ENCODE peak calls at places on chromosomes 2 and 18, in five cellular contexts. O is CD8-positive, alpha-beta T cell; A is Karpas-422; R is heart right ventricle; G is naive thymus-derived CD4-positive, alpha-beta T cell. J is an unnamed sample.

GRCh38 chr2:37549598-37549997 is 121.8 kb downstream of the CDC42EP3 start:
- DNase-seq in O (no peak), A (no peak), R (no peak), G (no peak), J (no peak)

GRCh38 chr2:159131882-159132281 is 154.6 kb downstream of the WDSUB1 start:
- DNase-seq in O (no peak), A (no peak), R (no peak), G (no peak), J (no peak)

GRCh38 chr18:2880473-2880872 is 33.7 kb downstream of the EMILIN2 start:
- DNase-seq in O (no peak), A (no peak), R (no peak), G (no peak), J (no peak)

GRCh38 chr2:239674981-239675855 is 274.4 kb upstream of the HDAC4 start:
- DNase-seq in O (peak; percentile 29), A (no peak), R (no peak), G (no peak), J (no peak)

GRCh38 chr2:165357758-165358157 is 111.7 kb upstream of the CSRNP3 start:
- DNase-seq in O (no peak), A (no peak), R (no peak), G (no peak), J (no peak)

GRCh38 chr18:36211612-36212065 is 24.3 kb downstream of the MOCOS start:
- DNase-seq in O (no peak), A (no peak), R (no peak), G (no peak), J (no peak)

GRCh38 chr2:11679491-11680130 is 9.6 kb upstream of the NTSR2 start:
- DNase-seq in O (no peak), A (no peak), R (no peak), G (no peak), J (no peak)

GRCh38 chr2:164009801-164010337 is 274.1 kb upstream of the FIGN start:
- DNase-seq in O (no peak), A (no peak), R (no peak), G (no peak), J (no peak)

GRCh38 chr2:171347591-171348032 is 86.2 kb downstream of the METTL8 start:
- DNase-seq in O (no peak), A (no peak), R (no peak), G (no peak), J (no peak)

GRCh38 chr2:61006486-61007105 is 10.9 kb upstream of the PEX13 start:
- DNase-seq in O (no peak), A (no peak), R (no peak), G (no peak), J (no peak)

GRCh38 chr2:45595724-45596435 is 15.2 kb downstream of the SRBD1 start:
- DNase-seq in O (no peak), A (no peak), R (peak; percentile 24), G (no peak), J (no peak)
- H3K36me3 ChIP-seq in O (peaks cover 19% of the 10 kb centered on the region), A (peaks cover 50% of the 10 kb centered on the region), R (no peaks in the 10 kb centered on the region), G (no peaks in the 10 kb centered on the region), J (peaks cover 40% of the 10 kb centered on the region)

GRCh38 chr2:169260846-169261245 is 101.5 kb downstream of the LRP2 start:
- DNase-seq in O (no peak), A (no peak), R (no peak), G (no peak), J (no peak)
- H3K27me3 ChIP-seq in O (no peaks in the 10 kb centered on the region), A (peaks cover 2% of the 10 kb centered on the region), R (no peaks in the 10 kb centered on the region), G (no peaks in the 10 kb centered on the region), J (no peaks in the 10 kb centered on the region)

DNA sequence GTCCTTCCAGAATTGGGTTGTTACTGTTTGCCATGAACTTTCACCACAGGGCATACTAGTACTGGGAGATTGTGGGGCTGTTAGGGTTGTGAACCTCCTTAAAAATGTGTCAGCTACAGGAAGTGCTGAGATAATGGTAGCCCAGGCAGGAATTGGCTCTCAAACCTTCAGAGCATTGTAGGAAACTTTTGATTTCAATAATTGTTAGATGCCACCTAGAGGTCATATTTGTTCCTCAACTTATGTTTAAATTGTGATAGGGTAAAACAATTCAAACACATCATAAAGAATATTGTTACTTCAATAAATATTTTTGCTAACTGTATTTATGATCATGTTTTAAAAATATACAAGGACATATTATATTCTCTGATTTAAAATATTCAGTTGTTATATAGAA is 594.6 kb downstream of the ADCYAP1 start:
- DNase-seq in O (no peak), A (no peak), R (no peak), G (no peak), J (no peak)
- H3K9me3 ChIP-seq in O (no peaks in the 10 kb centered on the region), A (peaks cover 17% of the 10 kb centered on the region), R (no peaks in the 10 kb centered on the region), G (no peaks in the 10 kb centered on the region), J (no peaks in the 10 kb centered on the region)

DNA sequence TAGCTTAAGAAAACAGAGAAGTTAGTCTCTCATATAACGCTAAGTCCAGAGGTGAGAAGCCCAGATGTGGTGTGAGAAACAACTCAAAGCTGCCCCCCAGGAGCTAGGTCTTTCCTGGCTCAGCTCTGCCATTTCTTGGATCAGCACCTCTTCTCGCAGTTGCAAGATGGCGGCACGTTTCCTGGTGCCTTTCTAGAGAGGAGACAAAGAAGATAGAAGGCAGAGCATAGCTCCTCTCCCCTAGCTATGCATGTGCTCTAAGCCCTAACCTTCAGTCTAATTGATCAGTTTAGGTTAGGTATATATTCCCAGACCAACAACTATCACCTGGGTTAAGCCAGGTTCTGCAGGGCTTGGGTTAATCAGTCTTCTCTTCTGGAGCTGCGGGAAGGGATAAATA is 119.5 kb upstream of the RAB12 start:
- DNase-seq in O (no peak), A (no peak), R (no peak), G (no peak), J (no peak)
- H3K36me3 ChIP-seq in O (no peaks in the 10 kb centered on the region), A (no peaks in the 10 kb centered on the region), R (no peaks in the 10 kb centered on the region), G (no peaks in the 10 kb centered on the region), J (no peaks in the 10 kb centered on the region)

GRCh38 chr2:237041231-237041630 is 44.5 kb upstream of the COPS8 start:
- DNase-seq in O (no peak), A (no peak), R (no peak), G (no peak), J (no peak)
- H3K27me3 ChIP-seq in O (no peaks in the 10 kb centered on the region), A (no peaks in the 10 kb centered on the region), R (no peaks in the 10 kb centered on the region), G (no peaks in the 10 kb centered on the region), J (peaks cover 40% of the 10 kb centered on the region)

DNA sequence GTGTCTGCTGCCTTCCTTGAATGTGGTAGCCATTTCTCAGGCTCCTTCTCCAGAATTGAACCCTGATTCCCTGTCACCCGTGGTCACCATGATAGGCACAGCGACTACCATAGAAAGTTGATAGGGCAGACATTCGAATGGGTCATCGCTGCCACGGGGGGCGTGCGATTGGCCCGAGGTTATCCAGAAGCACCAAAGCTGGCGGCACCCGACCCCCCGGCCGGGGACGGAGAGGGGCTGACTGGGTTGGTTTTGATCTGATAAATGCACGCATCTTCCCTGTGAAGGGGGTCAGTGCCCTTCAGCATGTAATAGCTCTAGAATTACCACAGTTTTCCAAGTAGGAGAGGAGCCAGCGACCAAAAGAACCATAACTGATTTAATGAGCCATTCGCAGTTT is 94.0 kb upstream of the ANKRD30BL start:
- DNase-seq in O (no peak), A (no peak), R (no peak), G (no peak), J (no peak)
- H3K9me3 ChIP-seq in O (no peaks in the 10 kb centered on the region), A (no peaks in the 10 kb centered on the region), R (no peaks in the 10 kb centered on the region), G (no peaks in the 10 kb centered on the region), J (no peaks in the 10 kb centered on the region)

J was measured in BE2C.